ENCODE peak calls at places on chromosomes 11 and 22, in seven cellular contexts. H, N, J, W, D, E and T are unnamed samples.

GRCh38 chr11:103729653-103730052 is 306.8 kb upstream of the DDI1 start:
- DNase-seq in E (no peak), J (no peak), N (no peak), W (no peak), H (no peak), D (no peak), T (no peak)

GRCh38 chr11:70098936-70099335 is 20.8 kb downstream of the ANO1 start:
- DNase-seq in W (no peak), H (no peak), D (no peak), J (no peak), E (no peak), N (no peak), T (no peak)

GRCh38 chr22:46866591-46866990 is 104.1 kb downstream of the TBC1D22A start:
- DNase-seq in J (no peak), W (no peak), N (no peak), H (no peak), D (peak; percentile 83), E (no peak), T (no peak)

GRCh38 chr22:21632237-21632895 is at the start of gene CCDC116:
- DNase-seq in E (no peak), H (peak; percentile 54), J (no peak), W (no peak), D (no peak), N (no peak), T (no peak)

GRCh38 chr11:45654741-45655283 is 10.6 kb downstream of the CHST1 start:
- DNase-seq in J (no peak), D (no peak), N (no peak), W (no peak), H (no peak), E (no peak), T (no peak)

GRCh38 chr11:119084663-119085522 is at the start of gene HMBS:
- DNase-seq in W (peak; percentile 92), H (peak; percentile 84), J (peak; percentile 91), D (peak; percentile 89), E (peak; percentile 96), N (peak; percentile 88), T (peak; percentile 86)

GRCh38 chr11:44171518-44171917 is 76.0 kb downstream of the EXT2 start:
- DNase-seq in W (no peak), D (no peak), H (no peak), N (no peak), J (no peak), E (no peak), T (no peak)

GRCh38 chr22:47161631-47162030 is 399.2 kb downstream of the TBC1D22A start:
- DNase-seq in D (no peak), W (no peak), J (peak; percentile 38), H (no peak), N (no peak), E (no peak), T (no peak)

GRCh38 chr11:86192858-86193257 is 51.7 kb upstream of the EED start:
- DNase-seq in W (no peak), E (no peak), N (no peak), H (no peak), J (no peak), D (no peak), T (no peak)

GRCh38 chr11:128902515-128903066 is 11.4 kb downstream of the KCNJ5 start:
- DNase-seq in H (no peak), E (no peak), N (no peak), J (no peak), W (no peak), D (no peak), T (no peak)

GRCh38 chr11:118927554-118928107 is 1.9 kb upstream of the BCL9L start:
- DNase-seq in N (no peak), D (no peak), J (no peak), E (no peak), W (no peak), H (no peak), T (no peak)

GRCh38 chr11:1041936-1042608 is 5.6 kb upstream of the MUC6 start:
- DNase-seq in W (no peak), E (no peak), N (no peak), J (no peak), H (no peak), D (no peak), T (peak; percentile 70)

GRCh38 chr11:1751999-1752906 is 1.9 kb upstream of the IFITM10 start:
- DNase-seq in N (no peak), W (no peak), D (no peak), H (no peak), J (no peak), E (no peak), T (no peak)

GRCh38 chr22:31049815-31050420 is 31.2 kb upstream of the SMTN start:
- DNase-seq in H (no peak), W (no peak), J (no peak), N (no peak), E (no peak), D (no peak), T (no peak)

GRCh38 chr22:50289942-50290630 is 17.4 kb downstream of the PLXNB2 start:
- DNase-seq in W (no peak), D (no peak), N (no peak), H (no peak), E (no peak), J (no peak), T (no peak)

GRCh38 chr11:3135491-3136440 is 29.3 kb downstream of the OSBPL5 start:
- DNase-seq in D (no peak), J (no peak), H (peak; percentile 10), E (no peak), N (no peak), W (no peak), T (no peak)

GRCh38 chr11:96464695-96465307 is 75.0 kb downstream of the JRKL start:
- DNase-seq in E (no peak), N (no peak), D (peak; percentile 78), H (peak; percentile 32), W (peak; percentile 67), J (no peak), T (no peak)

GRCh38 chr11:33630936-33631748 is 69.5 kb downstream of the C11orf91 start:
- DNase-seq in J (no peak), W (no peak), H (no peak), E (no peak), D (no peak), N (no peak), T (no peak)

GRCh38 chr11:66617148-66617814 is 851 bp downstream of the RBM14 start:
- DNase-seq in D (peak; percentile 24), N (no peak), W (no peak), E (peak; percentile 43), H (no peak), J (no peak), T (no peak)

GRCh38 chr22:23692598-23693291 is 1.9 kb downstream of the RGL4 start:
- DNase-seq in W (no peak), J (no peak), H (peak; percentile 33), N (no peak), D (no peak), E (no peak), T (no peak)

DNA sequence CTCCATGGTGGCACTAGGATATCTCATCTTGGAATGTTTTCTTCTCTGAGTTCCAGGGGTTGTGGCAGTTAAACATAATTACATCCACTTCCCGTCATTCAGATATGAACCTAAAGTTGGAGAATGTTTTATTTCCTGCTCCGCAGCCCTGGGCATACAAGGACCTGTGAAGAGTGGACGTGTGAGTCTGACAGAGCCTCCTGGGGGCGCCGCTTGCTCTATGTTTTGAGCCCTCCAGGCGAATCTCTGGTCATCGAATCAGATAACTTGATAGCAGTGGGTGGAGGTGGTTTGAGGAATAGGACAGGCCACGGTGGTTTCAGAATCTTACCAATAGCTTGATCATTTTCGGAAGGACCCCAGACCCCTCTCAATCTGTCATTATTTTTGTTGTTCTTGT is 174.2 kb downstream of the NTM start:
- DNase-seq in D (no peak), W (no peak), N (no peak), H (no peak), E (peak; percentile 71), J (no peak), T (no peak)
- TF ChIP-seq CTCF in D (no peak), W (no peak), N (no peak), H (peak; percentile 6), E (no peak), J (no peak), T (no peak)

GRCh38 chr11:62842171-62842717 is 2.9 kb upstream of the WDR74 start:
- DNase-seq in J (peak; percentile 52), W (peak; percentile 36), H (peak; percentile 50), E (no peak), D (no peak), N (no peak), T (no peak)
- TF ChIP-seq CTCF in J (no peak), W (no peak), H (no peak), E (no peak), D (no peak), N (no peak), T (no peak)

GRCh38 chr11:72075109-72075508 is 5.2 kb downstream of the NUMA1 start:
- DNase-seq in D (no peak), H (no peak), J (no peak), N (no peak), W (no peak), E (no peak), T (peak; percentile 23)
- TF ChIP-seq CTCF in D (no peak), H (no peak), J (no peak), N (no peak), W (peak; percentile 52), E (no peak), T (no peak)

GRCh38 chr11:76424379-76424778 is 20.4 kb upstream of the EMSY start:
- DNase-seq in N (no peak), J (no peak), E (no peak), H (no peak), W (peak; percentile 57), D (no peak), T (no peak)

GRCh38 chr11:76424891-76425290 is 19.9 kb upstream of the EMSY start:
- DNase-seq in H (no peak), W (no peak), E (no peak), J (no peak), D (no peak), N (no peak), T (no peak)

GRCh38 chr11:76415073-76415472 is 29.7 kb upstream of the EMSY start:
- DNase-seq in E (no peak), W (no peak), J (no peak), N (no peak), D (peak; percentile 9), H (no peak), T (peak; percentile 2)

GRCh38 chr11:76419896-76420295 is 24.9 kb upstream of the EMSY start:
- DNase-seq in D (peak; percentile 24), H (no peak), W (peak; percentile 34), E (no peak), J (no peak), N (no peak), T (peak; percentile 12)
- TF ChIP-seq CTCF in D (no peak), H (no peak), W (peak; percentile 43), E (no peak), J (peak; percentile 67), N (peak; percentile 37), T (peak; percentile 16)

GRCh38 chr11:126113515-126113957 is 50.9 kb upstream of the CDON start:
- DNase-seq in N (no peak), H (no peak), E (no peak), W (no peak), D (peak; percentile 72), J (no peak), T (peak; percentile 83)
- TF ChIP-seq CTCF in N (no peak), H (no peak), E (no peak), W (no peak), D (no peak), J (no peak), T (no peak)

DNA sequence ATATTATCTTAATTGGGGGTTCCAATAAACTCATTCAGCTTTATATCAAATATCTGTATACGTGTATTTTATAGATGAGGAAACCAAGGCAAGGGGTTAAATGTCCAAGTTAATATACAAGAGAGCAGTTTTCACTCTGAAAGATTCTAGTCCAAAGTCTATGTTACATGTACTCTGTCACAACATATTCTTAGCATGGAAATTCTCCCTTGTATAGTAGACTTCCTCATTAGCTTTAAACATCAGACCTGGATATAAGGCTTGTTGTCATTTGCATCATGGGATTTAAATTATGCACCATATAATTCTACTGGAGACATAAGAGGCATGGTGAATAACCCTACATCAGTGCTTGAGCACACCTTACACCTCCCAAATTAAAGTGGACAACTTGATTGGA is 681.9 kb upstream of the CCDC179 start:
- DNase-seq in H (no peak), J (no peak), N (no peak), E (no peak), W (no peak), D (no peak), T (no peak)
- TF ChIP-seq CTCF in H (no peak), J (no peak), N (no peak), E (no peak), W (no peak), D (no peak), T (no peak)